ENCODE peak calls at places on chromosomes 3 and 15, in nine cellular contexts. K, E, L, W, Q, V, N, T and Z are unnamed samples.

GRCh38 chr15:66409565-66410108 is 22.9 kb downstream of the MAP2K1 start:
- DNase-seq in K (no peak), E (no peak), L (no peak), W (no peak), Q (no peak), V (no peak), N (no peak), T (no peak), Z (peak; percentile 33)

GRCh38 chr15:66290007-66290406 is 3.4 kb upstream of the DIS3L start:
- DNase-seq in K (no peak), E (no peak), L (no peak), W (no peak), Q (no peak), V (no peak), N (no peak), T (no peak), Z (no peak)

GRCh38 chr3:186255703-186256331 is 106.2 kb downstream of the DGKG start:
- DNase-seq in K (no peak), E (no peak), L (peak; percentile 59), W (no peak), Q (no peak), V (no peak), N (peak; percentile 67), T (no peak), Z (peak; percentile 19)

GRCh38 chr3:193735850-193736249 is 142.8 kb downstream of the OPA1 start:
- DNase-seq in K (no peak), E (no peak), L (no peak), W (no peak), Q (no peak), V (no peak), N (no peak), T (no peak), Z (no peak)

GRCh38 chr3:160695906-160696305 is 18.9 kb downstream of the ARL14 start:
- DNase-seq in K (no peak), E (peak; percentile 47), L (no peak), W (peak; percentile 5), Q (peak; percentile 17), V (no peak), N (no peak), T (no peak), Z (no peak)

GRCh38 chr3:106518516-106518915 is 649.7 kb upstream of the CBLB start:
- DNase-seq in K (no peak), E (peak; percentile 55), L (no peak), W (peak; percentile 36), Q (peak; percentile 50), V (no peak), N (no peak), T (peak; percentile 16), Z (no peak)

GRCh38 chr15:37882640-37883039 is 51.8 kb upstream of the TMCO5A start:
- DNase-seq in K (no peak), E (no peak), L (no peak), W (no peak), Q (no peak), V (no peak), N (no peak), T (no peak), Z (no peak)

GRCh38 chr15:31453558-31454318 is 127.1 kb downstream of the KLF13 start:
- DNase-seq in K (no peak), E (no peak), L (peak; percentile 21), W (no peak), Q (no peak), V (no peak), N (no peak), T (no peak), Z (no peak)

GRCh38 chr3:145904138-145904537 is 256.8 kb downstream of the PLOD2 start:
- DNase-seq in K (no peak), E (no peak), L (no peak), W (no peak), Q (no peak), V (no peak), N (no peak), T (no peak), Z (no peak)

GRCh38 chr3:191148131-191148530 is 50.9 kb upstream of the OSTN start:
- DNase-seq in K (no peak), E (no peak), L (no peak), W (no peak), Q (no peak), V (no peak), N (no peak), T (no peak), Z (no peak)

GRCh38 chr3:161275919-161276318 is 54.8 kb downstream of the NMD3 start:
- DNase-seq in K (no peak), E (no peak), L (no peak), W (no peak), Q (no peak), V (no peak), N (no peak), T (no peak), Z (no peak)

GRCh38 chr3:100231668-100232067 is 29.1 kb upstream of the TBC1D23 start:
- DNase-seq in K (no peak), E (peak; percentile 58), L (no peak), W (no peak), Q (peak; percentile 42), V (no peak), N (no peak), T (no peak), Z (no peak)

GRCh38 chr3:66480666-66481065 is 20.2 kb downstream of the LRIG1 start:
- DNase-seq in K (peak; percentile 76), E (peak; percentile 41), L (no peak), W (peak; percentile 58), Q (peak; percentile 54), V (peak; percentile 45), N (no peak), T (no peak), Z (peak; percentile 30)

GRCh38 chr3:80677796-80678195 is 910.0 kb upstream of the ROBO1 start:
- DNase-seq in K (no peak), E (no peak), L (no peak), W (peak; percentile 1), Q (peak; percentile 64), V (no peak), N (no peak), T (peak; percentile 24), Z (no peak)

GRCh38 chr3:151976211-151977050 is 103.0 kb downstream of the SUCNR1 start:
- DNase-seq in K (no peak), E (peak; percentile 96), L (no peak), W (peak; percentile 96), Q (peak; percentile 95), V (peak; percentile 14), N (no peak), T (peak; percentile 90), Z (no peak)

GRCh38 chr15:65208656-65209055 is 2.6 kb downstream of the CILP start:
- DNase-seq in K (no peak), E (no peak), L (no peak), W (no peak), Q (no peak), V (no peak), N (peak; percentile 51), T (no peak), Z (no peak)

GRCh38 chr3:111963424-111963823 is 15.4 kb upstream of the ABHD10 start:
- DNase-seq in K (no peak), E (peak; percentile 84), L (no peak), W (peak; percentile 88), Q (peak; percentile 91), V (no peak), N (no peak), T (peak; percentile 90), Z (no peak)

GRCh38 chr3:27758083-27758482 is 36.0 kb upstream of the EOMES start:
- DNase-seq in K (no peak), E (peak; percentile 71), L (no peak), W (peak; percentile 81), Q (peak; percentile 92), V (no peak), N (no peak), T (peak; percentile 67), Z (no peak)

DNA sequence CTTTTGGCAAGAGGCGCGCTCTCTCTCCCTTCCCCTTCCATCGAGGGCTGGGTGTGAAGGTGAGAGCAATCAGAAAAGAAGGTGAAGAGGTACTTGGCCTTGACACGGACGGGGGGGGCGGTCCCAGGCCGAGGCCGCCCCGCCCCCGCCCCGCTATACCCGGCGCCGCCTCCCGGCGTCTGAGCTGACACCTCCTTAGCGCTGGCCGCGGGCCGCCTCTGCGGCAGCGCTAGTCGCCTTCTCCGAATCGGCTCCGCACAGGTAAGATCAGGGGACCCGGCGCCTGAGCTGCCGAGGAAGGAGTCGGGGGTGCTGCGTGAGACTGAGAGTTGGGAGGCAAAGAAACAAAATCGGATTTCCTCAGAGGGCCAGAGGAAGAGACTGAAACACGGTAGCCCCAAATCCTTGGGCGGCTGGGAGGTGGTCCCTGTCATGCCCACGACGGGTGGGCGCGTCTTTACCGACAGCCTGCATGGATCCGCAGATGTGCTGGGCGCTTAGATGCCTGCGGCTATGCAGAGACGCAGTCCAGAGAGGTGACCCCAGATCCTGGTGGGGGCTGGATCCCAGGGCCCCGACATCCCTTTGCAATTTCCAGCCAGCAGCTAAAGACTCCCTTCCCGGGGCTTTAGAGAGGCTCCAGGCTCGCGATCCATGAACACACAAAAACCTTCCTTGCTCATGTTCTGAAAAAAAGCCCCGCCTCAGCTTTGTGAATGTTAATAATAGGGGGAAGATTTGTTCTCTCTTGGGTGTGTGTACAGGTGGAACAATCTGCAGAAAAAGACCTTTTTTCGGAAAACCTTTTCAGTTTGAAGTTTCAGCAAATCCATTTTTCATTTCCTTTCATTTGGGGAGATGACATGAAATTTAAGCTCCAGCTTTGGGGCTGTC is at the start of gene ENTPD3:
- DNase-seq in K (no peak), E (no peak), L (peak; percentile 83), W (peak; percentile 29), Q (peak; percentile 60), V (no peak), N (peak; percentile 66), T (no peak), Z (no peak)
- H3K27ac ChIP-seq in K (no peak within 1 kb of the TSS), E (no peak within 1 kb of the TSS), L (no peak within 1 kb of the TSS), W (peak within 1 kb of the TSS; percentile 25), Q (no peak within 1 kb of the TSS), V (no peak within 1 kb of the TSS), N (no peak within 1 kb of the TSS), T (no peak within 1 kb of the TSS), Z (no peak within 1 kb of the TSS)

GRCh38 chr3:39105687-39106063 is 1.8 kb downstream of the GORASP1 start:
- DNase-seq in K (no peak), E (no peak), L (no peak), W (no peak), Q (no peak), V (no peak), N (no peak), T (no peak), Z (no peak)
- H3K9ac ChIP-seq in K (no peak overlapping the region), E (no peak overlapping the region), L (no peak overlapping the region), W (peak overlapping the region; percentile 98), Q (peak overlapping the region; percentile 96), V (no peak overlapping the region), N (no peak overlapping the region), T (no peak overlapping the region), Z (no peak overlapping the region)

DNA sequence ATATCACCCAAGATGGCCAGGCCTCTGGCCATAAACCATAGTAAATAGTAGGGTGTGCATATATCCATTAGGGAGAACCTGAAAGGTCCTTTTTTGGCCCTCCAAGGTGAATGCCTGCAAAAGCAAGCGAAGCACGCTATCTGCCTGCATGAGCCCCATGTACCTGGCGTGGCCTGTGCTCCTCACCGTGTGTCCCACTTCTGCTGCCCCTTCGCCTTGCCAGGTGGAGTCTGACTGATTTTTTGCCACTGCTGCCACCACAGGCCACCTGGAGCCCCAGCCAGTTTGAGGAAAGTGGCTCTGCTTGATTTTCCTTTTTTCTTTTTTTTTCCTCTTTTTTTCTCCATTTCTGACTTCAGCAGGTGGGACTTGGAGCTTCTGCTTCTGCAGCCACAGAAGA is 139.7 kb downstream of the SNRPN start:
- DNase-seq in K (no peak), E (no peak), L (peak; percentile 10), W (no peak), Q (no peak), V (no peak), N (no peak), T (no peak), Z (no peak)
- H3K9me3 ChIP-seq in K (no peaks in the 10 kb centered on the region), E (peaks cover 30% of the 10 kb centered on the region), L (peaks cover 49% of the 10 kb centered on the region), W (peaks cover 98% of the 10 kb centered on the region), Q (no peaks in the 10 kb centered on the region), V (peaks cover 77% of the 10 kb centered on the region), N (peaks cover 3% of the 10 kb centered on the region), T (no peaks in the 10 kb centered on the region), Z (peaks cover 5% of the 10 kb centered on the region)

GRCh38 chr15:60424006-60424405 is 26.2 kb upstream of the ANXA2 start:
- DNase-seq in K (no peak), E (no peak), L (no peak), W (no peak), Q (no peak), V (no peak), N (no peak), T (no peak), Z (no peak)
- H3K27ac ChIP-seq in K (peak overlapping the region; percentile 68), E (no peak overlapping the region), L (no peak overlapping the region), W (peak overlapping the region; percentile 29), Q (peak overlapping the region; percentile 66), V (no peak overlapping the region), N (peak overlapping the region; percentile 39), T (peak overlapping the region; percentile 63), Z (no peak overlapping the region)